ENCODE peak calls at places on chromosomes 1 and 21, in ten cellular contexts. E is frontal cortex; D is germinal center; X is KG1; T is CD8-positive, alpha-beta memory T cell; P is amygdala; O is SHP77; B is ELR; G is occipital lobe; K is NCI-H2029. H is an unnamed sample.

GRCh38 chr1:161792740-161793139 is 26.6 kb downstream of the ATF6 start:
- DNase-seq in E (peak; percentile 17), D (peak; percentile 22), X (peak; percentile 24), T (peak; percentile 44), P (no peak), O (peak; percentile 35), B (peak; percentile 95), G (no peak), K (peak; percentile 44), H (no peak)

GRCh38 chr21:26194811-26195251 is 24.3 kb upstream of the APP start:
- DNase-seq in E (no peak), D (no peak), X (no peak), T (no peak), P (no peak), O (no peak), B (peak; percentile 14), G (no peak), K (no peak), H (no peak)

GRCh38 chr1:156444407-156445001 is 56.1 kb downstream of the MEF2D start:
- DNase-seq in E (no peak), D (no peak), X (peak; percentile 8), T (no peak), P (no peak), O (peak; percentile 73), B (peak; percentile 62), G (no peak), K (no peak), H (no peak)

GRCh38 chr1:159120317-159120716 is 43.8 kb upstream of the AIM2 start:
- DNase-seq in E (no peak), D (no peak), X (no peak), T (no peak), P (no peak), O (no peak), B (no peak), G (no peak), K (no peak), H (no peak)

GRCh38 chr21:35696644-35697043 is 363.7 kb downstream of the SETD4 start:
- DNase-seq in E (no peak), D (no peak), X (no peak), T (no peak), P (no peak), O (no peak), B (no peak), G (no peak), K (no peak), H (no peak)

GRCh38 chr21:32131960-32132359 is 146.9 kb downstream of the MIS18A start:
- DNase-seq in E (no peak), D (no peak), X (no peak), T (no peak), P (no peak), O (no peak), B (peak; percentile 34), G (no peak), K (peak; percentile 12), H (no peak)

GRCh38 chr1:169526120-169526832 is 40.5 kb upstream of the SLC19A2 start:
- DNase-seq in E (no peak), D (no peak), X (no peak), T (no peak), P (no peak), O (no peak), B (no peak), G (no peak), K (no peak), H (no peak)

GRCh38 chr1:23283660-23284602 is 60.2 kb downstream of the HNRNPR start:
- DNase-seq in E (no peak), D (no peak), X (no peak), T (no peak), P (no peak), O (no peak), B (peak; percentile 88), G (no peak), K (no peak), H (no peak)

GRCh38 chr1:160777486-160778089 is 18.4 kb upstream of the LY9 start:
- DNase-seq in E (no peak), D (peak; percentile 59), X (peak; percentile 4), T (peak; percentile 64), P (no peak), O (peak; percentile 5), B (peak; percentile 36), G (no peak), K (peak; percentile 22), H (peak; percentile 71)

GRCh38 chr1:77322061-77322900 is 40.5 kb downstream of the AK5 start:
- DNase-seq in E (no peak), D (no peak), X (no peak), T (no peak), P (no peak), O (peak; percentile 19), B (peak; percentile 95), G (no peak), K (no peak), H (no peak)

GRCh38 chr1:37631039-37631428 is 3.7 kb downstream of the RSPO1 start:
- DNase-seq in E (no peak), D (no peak), X (no peak), T (no peak), P (no peak), O (no peak), B (no peak), G (no peak), K (no peak), H (no peak)

GRCh38 chr1:65195495-65196417 is 47.8 kb downstream of the AK4 start:
- DNase-seq in E (no peak), D (no peak), X (no peak), T (no peak), P (no peak), O (no peak), B (peak; percentile 60), G (no peak), K (no peak), H (no peak)

GRCh38 chr1:158008630-158009029 is 15.2 kb downstream of the KIRREL1 start:
- DNase-seq in E (no peak), D (no peak), X (no peak), T (no peak), P (no peak), O (no peak), B (no peak), G (no peak), K (no peak), H (no peak)

GRCh38 chr21:45010860-45011259 is 63.5 kb upstream of the ADARB1 start:
- DNase-seq in E (no peak), D (no peak), X (no peak), T (no peak), P (no peak), O (no peak), B (no peak), G (no peak), K (no peak), H (no peak)

GRCh38 chr1:47934243-47934805 is 62.9 kb downstream of the TRABD2B start:
- DNase-seq in E (no peak), D (no peak), X (no peak), T (no peak), P (no peak), O (no peak), B (no peak), G (no peak), K (no peak), H (no peak)

GRCh38 chr1:82894635-82895034 is 1093.9 kb downstream of the ADGRL2 start:
- DNase-seq in E (no peak), D (no peak), X (no peak), T (no peak), P (no peak), O (no peak), B (no peak), G (no peak), K (no peak), H (no peak)

GRCh38 chr1:85847356-85847755 is 139.1 kb upstream of the ZNHIT6 start:
- DNase-seq in E (no peak), D (no peak), X (no peak), T (no peak), P (no peak), O (no peak), B (peak; percentile 10), G (no peak), K (no peak), H (no peak)